ENCODE peak calls at places on chromosomes 13 and 19, in six cellular contexts. P is GDM1; J is G401; Z is activated T-helper 9 cell treated with anti-CD3 and anti-CD28 coated beads, Interleukin-2, amount 50 U/mL, for 16 hours; T is stimulated activated CD4-positive, alpha-beta T cell treated with anti-CD3 and anti-CD28 coated beads, Interleukin-4, amount 100 ng/mL, for 48 hours; S is glomerular endothelial cell. R is an unnamed sample.

GRCh38 chr19:31070126-31070525 is 279.1 kb downstream of the TSHZ3 start:
- DNase-seq in Z (no peak), P (no peak), S (no peak), T (no peak), J (no peak), R (no peak)

GRCh38 chr19:38699647-38700349 is 44.5 kb downstream of the CAPN12 start:
- DNase-seq in P (no peak), Z (no peak), S (no peak), T (no peak), J (no peak), R (no peak)

GRCh38 chr13:59475911-59476310 is 687.8 kb downstream of the DIAPH3 start:
- DNase-seq in T (no peak), Z (no peak), S (no peak), J (no peak), P (no peak), R (no peak)

GRCh38 chr19:29550896-29551295 is 25.1 kb downstream of the VSTM2B start:
- DNase-seq in P (no peak), S (no peak), J (no peak), T (no peak), Z (no peak), R (no peak)

GRCh38 chr19:33796164-33797100 is at the start of gene KCTD15:
- DNase-seq in J (peak; percentile 33), P (peak; percentile 34), T (no peak), Z (peak; percentile 9), S (no peak), R (peak; percentile 42)

GRCh38 chr19:13459351-13459750 is 46.9 kb downstream of the CACNA1A start:
- DNase-seq in J (peak; percentile 92), Z (no peak), S (no peak), P (no peak), T (no peak), R (no peak)

GRCh38 chr19:51891193-51891747 is 3.5 kb upstream of the ZNF577 start:
- DNase-seq in Z (no peak), S (no peak), P (no peak), T (no peak), J (no peak), R (no peak)

GRCh38 chr13:27450921-27451461 is 627 bp upstream of the MTIF3 start:
- DNase-seq in J (peak; percentile 70), Z (peak; percentile 31), S (no peak), T (no peak), P (no peak), R (peak; percentile 87)

GRCh38 chr19:50333235-50333736 is 4.1 kb upstream of the KCNC3 start:
- DNase-seq in T (peak; percentile 92), P (peak; percentile 91), Z (peak; percentile 81), J (peak; percentile 96), S (no peak), R (peak; percentile 82)

GRCh38 chr13:78601886-78602560 is 1.3 kb downstream of the POU4F1 start:
- DNase-seq in J (no peak), Z (no peak), S (no peak), P (no peak), T (no peak), R (no peak)

GRCh38 chr19:32498641-32499200 is 82.3 kb upstream of the PDCD5 start:
- DNase-seq in T (no peak), P (no peak), S (no peak), Z (no peak), J (no peak), R (no peak)

GRCh38 chr19:58117841-58118575 is 20.0 kb upstream of the ZSCAN18 start:
- DNase-seq in P (no peak), S (no peak), Z (no peak), J (peak; percentile 86), T (no peak), R (no peak)

R was measured in LoVo.